ENCODE peak calls at places on chromosomes 12 and 14, in five cellular contexts. N is left ventricle myocardium inferior; Y is naive thymus-derived CD4-positive, alpha-beta T cell; E is H1; C is lung. Z is an unnamed sample. For H3K4me1, the result is how much of the 10 kb centered on the place peaks cover.

GRCh38 chr14:103127861-103128598 is 4.8 kb downstream of the TNFAIP2 start:
- DNase-seq in N (no peak), Y (no peak), E (no peak), C (no peak), Z (no peak)

GRCh38 chr12:62635630-62636029 is 169.0 kb downstream of the MON2 start:
- DNase-seq in N (no peak), Y (no peak), E (no peak), C (no peak), Z (no peak)

GRCh38 chr12:86256169-86256568 is at the start of gene MGAT4C:
- DNase-seq in N (no peak), Y (no peak), E (no peak), C (no peak), Z (no peak)

GRCh38 chr12:1660304-1661187 is 30.3 kb upstream of the ADIPOR2 start:
- DNase-seq in N (no peak), Y (peak), E (no peak), C (peak), Z (peak)

GRCh38 chr14:105065280-105066228 is at the start of gene GPR132:
- DNase-seq in N (peak), Y (peak), E (no peak), C (peak), Z (no peak)

GRCh38 chr14:96103075-96103474 is 63.9 kb downstream of the C14orf132 start:
- DNase-seq in N (no peak), Y (no peak), E (no peak), C (no peak), Z (no peak)

GRCh38 chr12:76410371-76410770 is 62.2 kb upstream of the BBS10 start:
- DNase-seq in N (no peak), Y (no peak), E (no peak), C (no peak), Z (no peak)

GRCh38 chr12:56385873-56386272 is 23.2 kb upstream of the APOF start:
- DNase-seq in N (no peak), Y (no peak), E (no peak), C (no peak), Z (no peak)

GRCh38 chr14:57870686-57871457 is 5.0 kb upstream of the SLC35F4 start:
- DNase-seq in N (no peak), Y (no peak), E (no peak), C (no peak), Z (no peak)

GRCh38 chr12:9793774-9794395 is 33.2 kb upstream of the CD69 start:
- DNase-seq in N (no peak), Y (peak), E (no peak), C (no peak), Z (no peak)

GRCh38 chr14:77375164-77375950 is 1.5 kb downstream of the TMED8 start:
- DNase-seq in N (no peak), Y (no peak), E (no peak), C (no peak), Z (no peak)
- H3K4me1 ChIP-seq in N (under half), Y (under half), E (under half), C (under half), Z (under half)

DNA sequence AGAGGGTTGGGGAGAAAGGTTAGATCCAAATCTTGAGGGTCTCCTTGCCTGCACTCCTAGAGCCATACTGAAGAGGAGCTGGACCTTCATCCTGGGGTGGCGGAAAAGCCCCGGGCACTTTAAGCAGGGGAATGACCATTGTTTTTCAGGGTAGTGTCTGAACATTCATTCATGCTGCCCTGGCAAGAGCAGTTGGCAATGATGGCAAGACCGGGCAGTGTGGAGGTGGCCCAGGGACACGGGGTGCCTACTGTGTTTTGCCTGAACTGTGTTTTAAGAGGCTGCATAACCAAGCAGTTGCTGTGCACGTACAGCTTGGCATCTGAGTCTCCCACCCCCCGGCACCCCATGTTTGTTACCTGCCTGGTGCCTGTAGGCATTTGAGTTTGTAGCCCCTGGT is 14.7 kb downstream of the TPCN1 start:
- DNase-seq in N (no peak), Y (no peak), E (no peak), C (no peak), Z (no peak)
- H3K27ac ChIP-seq in N (peak), Y (no peak), E (no peak), C (no peak), Z (no peak)

GRCh38 chr12:67275380-67275913 is 6.3 kb downstream of the CAND1 start:
- DNase-seq in N (no peak), Y (no peak), E (no peak), C (no peak), Z (no peak)

GRCh38 chr12:67274186-67274585 is 5.0 kb downstream of the CAND1 start:
- DNase-seq in N (no peak), Y (no peak), E (no peak), C (no peak), Z (no peak)

GRCh38 chr12:67279637-67280036 is 10.5 kb downstream of the CAND1 start:
- DNase-seq in N (no peak), Y (no peak), E (no peak), C (no peak), Z (no peak)

GRCh38 chr12:67280088-67280487 is 10.9 kb downstream of the CAND1 start:
- DNase-seq in N (no peak), Y (no peak), E (no peak), C (no peak), Z (no peak)

GRCh38 chr12:67276469-67276868 is 7.3 kb downstream of the CAND1 start:
- DNase-seq in N (no peak), Y (no peak), E (no peak), C (no peak), Z (no peak)
- H3K4me1 ChIP-seq in N (half or more), Y (under half), E (under half), C (under half), Z (half or more)

GRCh38 chr14:32435411-32435810 is 106.3 kb downstream of the AKAP6 start:
- DNase-seq in N (no peak), Y (no peak), E (no peak), C (no peak), Z (no peak)

GRCh38 chr14:32434180-32434579 is 105.1 kb downstream of the AKAP6 start:
- DNase-seq in N (no peak), Y (no peak), E (no peak), C (no peak), Z (no peak)

GRCh38 chr14:32432813-32433538 is 103.9 kb downstream of the AKAP6 start:
- DNase-seq in N (no peak), Y (no peak), E (no peak), C (no peak), Z (no peak)

GRCh38 chr14:32436993-32437392 is 107.9 kb downstream of the AKAP6 start:
- DNase-seq in N (no peak), Y (no peak), E (no peak), C (no peak), Z (no peak)

DNA sequence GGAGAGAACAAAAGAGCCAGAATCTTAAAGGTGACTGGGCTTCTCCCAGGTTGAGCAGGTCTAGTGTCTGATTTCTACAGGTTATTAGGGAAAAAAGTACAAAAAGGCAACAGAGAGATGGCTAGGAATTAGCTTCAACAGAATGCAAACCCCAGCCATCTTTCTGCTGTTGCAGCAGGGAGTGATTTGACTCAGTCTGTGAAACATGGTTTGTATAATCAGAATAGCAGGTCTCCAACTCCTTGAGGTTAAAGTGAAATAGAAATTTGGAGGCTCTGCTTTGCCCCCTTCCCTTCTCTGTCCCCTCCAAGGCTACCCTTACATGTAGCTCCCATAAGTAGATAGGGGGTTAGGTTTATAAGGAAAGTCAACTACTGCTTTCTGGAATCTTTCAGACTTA is 105.8 kb downstream of the AKAP6 start:
- DNase-seq in N (no peak), Y (no peak), E (no peak), C (no peak), Z (no peak)
- H3K27ac ChIP-seq in N (peak), Y (no peak), E (no peak), C (peak), Z (no peak)

GRCh38 chr12:93090768-93091172 is 161.7 kb upstream of the EEA1 start:
- DNase-seq in N (no peak), Y (no peak), E (no peak), C (no peak), Z (no peak)
- H3K4me1 ChIP-seq in N (under half), Y (under half), E (under half), C (under half), Z (under half)

GRCh38 chr12:50287271-50287670 is 4.0 kb upstream of the LIMA1 start:
- DNase-seq in N (no peak), Y (no peak), E (no peak), C (no peak), Z (no peak)

GRCh38 chr12:50283924-50284236 is 560 bp upstream of the LIMA1 start:
- DNase-seq in N (no peak), Y (no peak), E (no peak), C (no peak), Z (no peak)

GRCh38 chr12:50285253-50285652 is 1.9 kb upstream of the LIMA1 start:
- DNase-seq in N (no peak), Y (no peak), E (no peak), C (no peak), Z (no peak)

GRCh38 chr12:50282581-50283229 is 615 bp downstream of the LIMA1 start:
- DNase-seq in N (no peak), Y (no peak), E (no peak), C (no peak), Z (no peak)

DNA sequence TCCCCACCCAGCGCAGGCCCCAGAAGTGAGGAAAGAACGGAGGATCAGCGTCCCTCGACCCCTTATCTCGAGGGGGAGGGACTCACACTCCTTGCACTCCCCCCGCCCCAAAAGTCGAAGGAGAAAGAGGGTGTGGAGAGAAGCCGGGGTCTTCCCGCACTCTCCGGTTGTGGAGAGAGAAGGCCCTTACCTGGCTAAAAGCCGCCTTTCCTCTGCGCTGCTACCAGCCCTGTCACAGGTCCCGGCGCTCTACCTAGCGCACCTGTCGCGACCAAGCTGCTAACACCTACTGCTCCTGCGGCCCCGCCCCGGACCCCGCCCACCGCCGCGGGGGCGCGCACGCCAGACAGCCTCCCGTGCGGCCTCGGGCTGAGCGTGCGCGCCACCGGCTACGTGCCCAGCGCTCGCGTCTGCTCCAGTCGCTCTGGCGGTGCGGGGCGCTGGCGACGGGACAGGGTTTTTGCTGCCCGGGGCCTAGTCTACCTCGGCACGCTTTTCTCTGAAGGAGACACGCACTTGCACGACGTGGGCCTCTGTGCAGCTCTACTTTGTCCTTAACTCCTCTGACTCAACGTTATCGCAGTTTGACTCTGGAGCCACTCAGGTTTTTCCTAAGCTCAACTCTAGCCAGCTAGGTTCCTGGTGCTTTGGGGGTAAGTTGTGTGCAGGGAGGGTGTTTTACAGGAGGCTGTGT is at the start of gene LIMA1:
- DNase-seq in N (peak), Y (peak), E (peak), C (peak), Z (no peak)
- H3K27ac ChIP-seq in N (peak), Y (peak), E (peak), C (peak), Z (peak)